ENCODE peak calls at places on chromosome 12, in eight cellular contexts. I, G, K, T, Z, L, S and D are unnamed samples.
A peak's percentile ranks its signal among the peaks of the same experiment; 100 is the strongest.

GRCh38 chr12:47835831-47836155 is 16.1 kb upstream of the HDAC7 start:
- DNase-seq in I (no peak), T (peak; percentile 81), L (no peak), K (no peak), Z (no peak), S (no peak), G (no peak), D (no peak)

GRCh38 chr12:65902504-65902903 is 78.2 kb downstream of the HMGA2 start:
- DNase-seq in K (no peak), I (peak; percentile 64), G (no peak), S (no peak), L (no peak), T (peak; percentile 58), Z (no peak), D (no peak)

GRCh38 chr12:91037301-91037700 is 20.5 kb downstream of the KERA start:
- DNase-seq in T (no peak), K (no peak), I (no peak), Z (no peak), G (no peak), S (no peak), L (no peak), D (no peak)

GRCh38 chr12:91994208-91994797 is 151.3 kb downstream of the BTG1 start:
- DNase-seq in G (no peak), L (no peak), T (no peak), Z (no peak), S (no peak), I (no peak), K (no peak), D (no peak)

GRCh38 chr12:43501705-43502104 is 50.3 kb downstream of the ADAMTS20 start:
- DNase-seq in L (no peak), S (no peak), K (no peak), G (no peak), Z (no peak), T (peak; percentile 43), I (peak; percentile 17), D (no peak)

GRCh38 chr12:64634508-64635092 is 24.3 kb downstream of the RASSF3 start:
- DNase-seq in T (peak; percentile 27), G (no peak), L (no peak), S (no peak), Z (no peak), K (no peak), I (no peak), D (no peak)

GRCh38 chr12:29692237-29692636 is 91.5 kb downstream of the TMTC1 start:
- DNase-seq in S (no peak), G (no peak), K (no peak), I (no peak), L (no peak), Z (no peak), T (no peak), D (no peak)

GRCh38 chr12:44626883-44627282 is 249.2 kb downstream of the NELL2 start:
- DNase-seq in L (no peak), I (no peak), T (no peak), Z (no peak), G (no peak), K (no peak), S (no peak), D (no peak)

GRCh38 chr12:12720052-12720451 is 2.9 kb downstream of the CDKN1B start:
- DNase-seq in I (no peak), G (no peak), K (no peak), S (no peak), Z (no peak), T (peak; percentile 80), L (no peak), D (no peak)